ENCODE peak calls at places on chromosomes 3 and 15, in seven cellular contexts. T is lower leg skin, I is endothelial cell, J is lower lobe of right lung, A is GM12865, L is body of pancreas, D is RWPE1. V is an unnamed sample.

GRCh38 chr3:8443829-8444791 is 57.5 kb upstream of the LMCD1 start:
- DNase-seq in T (peak), I (peak), J (peak), A (peak), L (peak), D (peak), V (no peak)

GRCh38 chr15:55853134-55853533 is 110.2 kb upstream of the PRTG start:
- DNase-seq in T (no peak), I (no peak), J (no peak), A (no peak), L (no peak), D (no peak), V (no peak)

GRCh38 chr15:34737379-34737928 is 17.3 kb downstream of the GJD2 start:
- DNase-seq in T (no peak), I (no peak), J (no peak), A (no peak), L (no peak), D (no peak), V (no peak)

GRCh38 chr3:10574101-10574615 is 68.8 kb upstream of the ATP2B2 start:
- DNase-seq in T (no peak), I (no peak), J (no peak), A (no peak), L (no peak), D (no peak), V (no peak)

GRCh38 chr3:31610700-31611275 is 78.1 kb downstream of the STT3B start:
- DNase-seq in T (no peak), I (peak), J (no peak), A (no peak), L (no peak), D (peak), V (no peak)

GRCh38 chr3:3766140-3766539 is 33.1 kb upstream of the LRRN1 start:
- DNase-seq in T (no peak), I (no peak), J (no peak), A (no peak), L (no peak), D (no peak), V (no peak)

GRCh38 chr3:107942244-107942643 is 148.6 kb downstream of the CD47 start:
- DNase-seq in T (no peak), I (no peak), J (no peak), A (peak), L (no peak), D (peak), V (peak)

GRCh38 chr15:31570591-31570990 is 244.0 kb downstream of the KLF13 start:
- DNase-seq in T (no peak), I (no peak), J (no peak), A (no peak), L (no peak), D (no peak), V (no peak)

GRCh38 chr15:54990793-54991192 is 205.9 kb downstream of the RSL24D1 start:
- DNase-seq in T (no peak), I (no peak), J (no peak), A (no peak), L (no peak), D (no peak), V (no peak)

GRCh38 chr3:124802702-124803101 is 72.5 kb downstream of the UMPS start:
- DNase-seq in T (no peak), I (no peak), J (no peak), A (no peak), L (no peak), D (no peak), V (no peak)

DNA sequence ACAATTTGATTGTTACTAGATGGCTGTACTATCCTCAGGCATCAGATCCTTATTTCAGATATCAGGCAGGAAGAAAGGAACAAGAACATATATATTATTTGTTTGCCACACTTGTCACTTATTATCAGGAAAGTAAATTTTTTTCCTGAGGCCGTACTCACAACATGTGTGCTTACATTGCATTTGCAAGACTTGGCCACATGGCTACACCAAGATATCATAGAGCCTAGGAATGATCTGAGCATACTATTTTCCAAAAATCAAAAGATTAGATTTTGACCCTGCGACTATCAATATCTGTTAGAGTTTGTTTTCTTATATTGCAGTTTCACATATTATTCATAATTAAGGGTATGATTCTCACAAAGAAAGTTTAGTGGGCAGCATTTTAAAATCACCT is 426.2 kb upstream of the BCHE start:
- DNase-seq in T (no peak), I (no peak), J (no peak), A (no peak), L (no peak), D (no peak), V (no peak)
- TF ChIP-seq CTCF in T (no peak), I (no peak), J (no peak), A (no peak), L (peak), D (no peak), V (no peak)

DNA sequence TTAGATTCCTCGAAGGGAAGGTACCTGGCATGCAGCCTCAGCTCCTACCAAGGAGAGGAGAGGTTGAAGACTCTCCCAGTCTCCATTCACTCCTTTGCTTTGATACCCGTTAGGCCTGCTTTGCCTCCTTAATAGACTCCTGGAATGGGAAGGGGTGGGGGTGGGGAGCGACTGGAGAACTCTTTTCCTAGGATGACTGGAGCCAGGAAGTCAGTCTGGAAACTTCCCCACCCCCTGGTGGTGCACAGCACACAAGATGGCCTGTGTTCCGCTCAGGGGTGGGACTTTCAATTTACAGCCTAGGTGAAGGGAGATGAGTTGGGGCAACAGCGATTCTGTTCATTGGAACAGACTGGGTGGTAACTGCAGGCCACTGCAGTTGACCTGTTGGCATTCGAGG is 21.4 kb upstream of the CELF6 start:
- DNase-seq in T (no peak), I (peak), J (no peak), A (no peak), L (no peak), D (no peak), V (no peak)
- TF ChIP-seq CTCF in T (no peak), I (peak), J (no peak), A (no peak), L (no peak), D (no peak), V (no peak)

GRCh38 chr15:70158996-70159355 is 61.3 kb upstream of the TLE3 start:
- DNase-seq in T (no peak), I (no peak), J (no peak), A (no peak), L (no peak), D (no peak), V (no peak)

GRCh38 chr15:70160803-70161565 is 63.3 kb upstream of the TLE3 start:
- DNase-seq in T (no peak), I (no peak), J (no peak), A (no peak), L (no peak), D (no peak), V (no peak)

GRCh38 chr15:70160267-70160666 is 62.5 kb upstream of the TLE3 start:
- DNase-seq in T (no peak), I (no peak), J (no peak), A (no peak), L (no peak), D (no peak), V (no peak)

GRCh38 chr15:70158309-70158995 is 60.7 kb upstream of the TLE3 start:
- DNase-seq in T (no peak), I (no peak), J (no peak), A (no peak), L (no peak), D (no peak), V (no peak)

DNA sequence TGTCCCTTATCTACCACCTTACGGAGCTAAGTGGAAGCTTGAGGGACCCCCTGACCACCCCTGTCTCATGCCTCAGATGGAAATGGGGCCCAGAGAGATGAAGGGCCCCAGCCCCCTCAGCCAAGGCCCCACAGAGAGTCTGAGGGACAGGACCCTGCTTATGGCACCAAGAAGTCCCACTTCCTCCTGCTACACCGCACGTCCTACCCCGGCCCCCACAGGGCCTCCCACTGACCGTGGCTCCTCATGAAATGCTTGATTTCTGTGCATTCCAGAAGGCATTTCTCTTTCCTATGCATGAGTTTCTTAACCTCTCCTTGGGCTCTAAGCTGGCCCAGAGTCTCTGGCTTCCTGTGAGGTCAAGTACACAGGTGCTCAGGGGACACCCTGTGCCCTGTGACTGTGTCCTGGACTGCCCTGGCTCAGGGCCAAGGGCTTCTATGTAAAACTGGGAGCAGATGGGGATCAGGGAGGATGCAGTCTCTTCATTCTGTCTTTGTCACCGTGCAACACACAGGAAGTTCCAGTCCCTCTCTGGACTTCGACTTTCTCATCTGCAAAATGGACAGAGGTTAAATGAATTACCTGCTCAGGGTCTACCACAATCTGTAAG is 61.8 kb upstream of the TLE3 start:
- DNase-seq in T (no peak), I (no peak), J (no peak), A (no peak), L (no peak), D (no peak), V (no peak)
- TF ChIP-seq CTCF in T (no peak), I (no peak), J (no peak), A (no peak), L (no peak), D (no peak), V (no peak)

DNA sequence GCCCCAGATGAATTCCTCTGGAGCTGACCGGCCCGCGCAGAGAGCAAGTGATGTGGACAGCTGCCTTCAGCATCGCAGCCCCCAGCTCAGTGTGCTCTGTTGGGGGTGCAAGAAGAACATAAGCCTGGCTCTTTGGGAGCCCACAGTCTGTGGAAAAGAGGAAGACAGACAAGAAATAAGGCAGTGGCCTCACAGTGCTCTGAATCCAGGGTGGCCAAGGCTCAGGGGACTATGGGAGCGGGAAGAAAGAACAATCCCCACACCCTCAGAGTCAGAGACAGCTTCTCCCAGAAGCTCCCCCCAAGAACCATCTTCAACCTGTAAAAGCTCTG is 277 bp upstream of the HDDC3 start:
- DNase-seq in T (no peak), I (no peak), J (no peak), A (no peak), L (no peak), D (no peak), V (no peak)
- TF ChIP-seq CTCF in T (no peak), I (no peak), J (no peak), A (no peak), L (no peak), D (peak), V (no peak)

GRCh38 chr15:47027322-47027946 is 689.9 kb upstream of the SEMA6D start:
- DNase-seq in T (no peak), I (no peak), J (no peak), A (peak), L (no peak), D (no peak), V (no peak)
- TF ChIP-seq CTCF in T (no peak), I (no peak), J (no peak), A (peak), L (no peak), D (no peak), V (no peak)

GRCh38 chr3:46209751-46210470 is 1.8 kb upstream of the CCR1 start:
- DNase-seq in T (no peak), I (no peak), J (no peak), A (no peak), L (no peak), D (no peak), V (no peak)

GRCh38 chr3:46209053-46209452 is 940 bp upstream of the CCR1 start:
- DNase-seq in T (no peak), I (no peak), J (no peak), A (no peak), L (no peak), D (no peak), V (no peak)

GRCh38 chr3:46205286-46205960 is 2.7 kb downstream of the CCR1 start:
- DNase-seq in T (no peak), I (no peak), J (no peak), A (no peak), L (no peak), D (no peak), V (no peak)

GRCh38 chr3:46206284-46206683 is 1.8 kb downstream of the CCR1 start:
- DNase-seq in T (no peak), I (no peak), J (no peak), A (no peak), L (no peak), D (no peak), V (no peak)

DNA sequence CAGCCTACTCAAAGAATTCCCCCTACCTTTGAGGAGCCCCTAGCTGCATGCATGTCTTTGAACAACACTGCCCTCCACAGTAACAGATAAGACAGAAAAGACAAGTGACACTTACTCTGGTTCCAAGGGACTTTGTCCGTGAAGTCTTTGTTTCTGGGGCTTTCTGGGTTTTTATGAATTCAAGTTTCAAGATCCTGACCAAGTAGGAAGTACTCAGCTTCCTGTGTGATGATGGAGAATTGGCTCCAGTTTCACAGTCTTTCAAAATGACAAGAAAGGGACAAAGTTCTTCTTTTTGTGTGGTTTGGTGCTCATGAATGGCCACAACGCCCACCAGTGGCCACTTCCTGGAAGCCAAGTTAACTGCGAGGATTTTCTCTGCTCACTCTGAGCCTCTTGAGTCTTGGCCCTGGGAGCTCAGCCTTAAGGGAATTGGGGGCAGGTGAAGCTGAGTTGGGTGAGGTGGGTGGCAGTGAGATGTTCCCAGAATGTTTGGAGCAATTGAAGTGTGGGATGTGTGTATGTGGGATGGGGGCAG is at the start of gene CCR1:
- DNase-seq in T (no peak), I (peak), J (peak), A (peak), L (peak), D (no peak), V (peak)
- TF ChIP-seq CTCF in T (no peak), I (peak), J (peak), A (peak), L (no peak), D (no peak), V (peak)

GRCh38 chr3:38137615-38138346 is 680 bp upstream of the MYD88 start:
- DNase-seq in T (no peak), I (peak), J (peak), A (peak), L (no peak), D (no peak), V (peak)
- TF ChIP-seq CTCF in T (no peak), I (no peak), J (no peak), A (no peak), L (peak), D (no peak), V (no peak)

GRCh38 chr15:85318048-85318731 is 62.2 kb upstream of the AKAP13 start:
- DNase-seq in T (no peak), I (no peak), J (no peak), A (peak), L (no peak), D (peak), V (peak)
- TF ChIP-seq CTCF in T (no peak), I (no peak), J (no peak), A (peak), L (no peak), D (no peak), V (peak)